ENCODE peak calls at places on chromosomes 16 and 17, in seven cellular contexts. One of them, this sample, is unnamed.
A peak's percentile ranks its signal among the peaks of the same experiment; 100 is the strongest.

GRCh38 chr17:68004201-68004600 is 7.9 kb upstream of the C17orf58 start:
- DNase-seq in Jurkat, Clone E6-1: no peak
- DNase-seq in T-cell: no peak
- DNase-seq in suprapubic skin: peak; percentile 17
- DNase-seq in NCI-H82: peak; percentile 93
- DNase-seq in body of pancreas: no peak
- DNase-seq in HEK293T: no peak
- DNase-seq in this sample: peak; percentile 61

GRCh38 chr16:77437859-77438258 is 3.0 kb upstream of the ADAMTS18 start:
- DNase-seq in Jurkat, Clone E6-1: no peak
- DNase-seq in T-cell: no peak
- DNase-seq in suprapubic skin: no peak
- DNase-seq in NCI-H82: peak; percentile 39
- DNase-seq in body of pancreas: no peak
- DNase-seq in HEK293T: no peak
- DNase-seq in this sample: no peak

GRCh38 chr17:31269178-31269577 is 27.9 kb downstream of the OMG start:
- DNase-seq in Jurkat, Clone E6-1: no peak
- DNase-seq in T-cell: no peak
- DNase-seq in suprapubic skin: no peak
- DNase-seq in NCI-H82: no peak
- DNase-seq in body of pancreas: no peak
- DNase-seq in HEK293T: no peak
- DNase-seq in this sample: no peak

GRCh38 chr17:78783711-78784396 is 1.8 kb upstream of the CYTH1 start:
- DNase-seq in Jurkat, Clone E6-1: no peak
- DNase-seq in T-cell: no peak
- DNase-seq in suprapubic skin: no peak
- DNase-seq in NCI-H82: peak; percentile 95
- DNase-seq in body of pancreas: no peak
- DNase-seq in HEK293T: no peak
- DNase-seq in this sample: no peak

GRCh38 chr17:9021985-9022552 is 759 bp downstream of the NTN1 start:
- DNase-seq in Jurkat, Clone E6-1: no peak
- DNase-seq in T-cell: no peak
- DNase-seq in suprapubic skin: peak; percentile 75
- DNase-seq in NCI-H82: no peak
- DNase-seq in body of pancreas: no peak
- DNase-seq in HEK293T: peak; percentile 62
- DNase-seq in this sample: peak; percentile 46

GRCh38 chr16:86375841-86376240 is 134.5 kb upstream of the FOXF1 start:
- DNase-seq in Jurkat, Clone E6-1: no peak
- DNase-seq in T-cell: no peak
- DNase-seq in suprapubic skin: no peak
- DNase-seq in NCI-H82: no peak
- DNase-seq in body of pancreas: no peak
- DNase-seq in HEK293T: no peak
- DNase-seq in this sample: no peak

GRCh38 chr16:83561876-83562275 is 245.9 kb upstream of the HSBP1 start:
- DNase-seq in Jurkat, Clone E6-1: no peak
- DNase-seq in T-cell: no peak
- DNase-seq in suprapubic skin: no peak
- DNase-seq in NCI-H82: no peak
- DNase-seq in body of pancreas: no peak
- DNase-seq in HEK293T: no peak
- DNase-seq in this sample: no peak

GRCh38 chr16:22217890-22218730 is 12.0 kb downstream of the EEF2K start:
- DNase-seq in Jurkat, Clone E6-1: no peak
- DNase-seq in T-cell: no peak
- DNase-seq in suprapubic skin: no peak
- DNase-seq in NCI-H82: peak; percentile 26
- DNase-seq in body of pancreas: no peak
- DNase-seq in HEK293T: no peak
- DNase-seq in this sample: no peak

GRCh38 chr16:29784901-29785500 is 5.5 kb upstream of the KIF22 start:
- DNase-seq in Jurkat, Clone E6-1: no peak
- DNase-seq in T-cell: peak; percentile 65
- DNase-seq in suprapubic skin: peak; percentile 80
- DNase-seq in NCI-H82: no peak
- DNase-seq in body of pancreas: peak; percentile 80
- DNase-seq in HEK293T: no peak
- DNase-seq in this sample: no peak

This sample was measured in D341Med.